ENCODE peak calls at places on chromosomes 12 and 14, in eight cellular contexts. P is neural progenitor cell; V is AG09319; G is choroid plexus epithelial cell; Z is CD8-positive, alpha-beta T cell; E is AG10803; Q is WTC11; B is glutamatergic neuron. N is an unnamed sample.

GRCh38 chr14:100286484-100287191 is 19.6 kb downstream of the SLC25A29 start:
- DNase-seq in P (no peak), V (no peak), G (no peak), Z (no peak), E (no peak), Q (peak; percentile 10), B (no peak), N (no peak)

GRCh38 chr14:66495214-66496098 is 9.3 kb downstream of the CCDC196 start:
- DNase-seq in P (peak; percentile 62), V (peak; percentile 41), G (peak; percentile 90), Z (no peak), E (peak; percentile 75), Q (peak; percentile 16), B (no peak), N (peak; percentile 34)

GRCh38 chr14:96176811-96177211 is 27.8 kb upstream of the BDKRB2 start:
- DNase-seq in P (no peak), V (peak; percentile 99), G (peak; percentile 78), Z (no peak), E (peak; percentile 99), Q (no peak), B (no peak), N (no peak)

GRCh38 chr14:69191340-69192111 is at the start of gene EXD2:
- DNase-seq in P (peak; percentile 89), V (peak; percentile 49), G (peak; percentile 83), Z (peak; percentile 54), E (peak; percentile 78), Q (peak; percentile 91), B (peak; percentile 84), N (peak; percentile 66)

GRCh38 chr12:32036477-32037263 is 70.0 kb upstream of the BICD1 start:
- DNase-seq in P (no peak), V (no peak), G (no peak), Z (no peak), E (no peak), Q (no peak), B (peak; percentile 18), N (no peak)

GRCh38 chr12:53214221-53214620 is 7.2 kb upstream of the ITGB7 start:
- DNase-seq in P (no peak), V (no peak), G (no peak), Z (no peak), E (no peak), Q (no peak), B (no peak), N (no peak)

GRCh38 chr12:94101902-94102660 is 46.3 kb upstream of the PLXNC1 start:
- DNase-seq in P (peak; percentile 94), V (peak; percentile 64), G (peak; percentile 88), Z (peak; percentile 75), E (peak; percentile 82), Q (peak; percentile 88), B (peak; percentile 85), N (peak; percentile 83)

GRCh38 chr14:101352567-101352966 is 208.7 kb upstream of the DIO3 start:
- DNase-seq in P (no peak), V (no peak), G (no peak), Z (no peak), E (no peak), Q (no peak), B (no peak), N (no peak)

GRCh38 chr12:20629414-20630156 is 65.5 kb upstream of the SLCO1C1 start:
- DNase-seq in P (no peak), V (no peak), G (peak; percentile 86), Z (no peak), E (peak; percentile 5), Q (no peak), B (no peak), N (no peak)

GRCh38 chr14:91310620-91311283 is 66.2 kb upstream of the GPR68 start:
- DNase-seq in P (no peak), V (no peak), G (no peak), Z (peak; percentile 11), E (no peak), Q (no peak), B (no peak), N (no peak)

GRCh38 chr12:52004042-52004648 is 2.6 kb upstream of the TAMALIN start:
- DNase-seq in P (peak; percentile 84), V (no peak), G (peak; percentile 66), Z (no peak), E (peak; percentile 56), Q (peak; percentile 74), B (no peak), N (peak; percentile 42)

GRCh38 chr12:54300732-54301427 is at the start of gene NFE2:
- DNase-seq in P (peak; percentile 94), V (no peak), G (peak; percentile 74), Z (no peak), E (peak; percentile 62), Q (peak; percentile 86), B (peak; percentile 80), N (peak; percentile 53)

GRCh38 chr12:11991604-11992003 is 79.1 kb upstream of the BCL2L14 start:
- DNase-seq in P (no peak), V (no peak), G (peak; percentile 9), Z (no peak), E (peak; percentile 40), Q (no peak), B (no peak), N (no peak)

GRCh38 chr14:23034498-23035302 is at the start of gene PSMB5:
- DNase-seq in P (peak; percentile 95), V (peak; percentile 82), G (peak; percentile 98), Z (peak; percentile 74), E (peak; percentile 93), Q (peak; percentile 84), B (peak; percentile 82), N (peak; percentile 75)

GRCh38 chr14:106879241-106879640 is 1352.9 kb downstream of the TMEM121 start:
- DNase-seq in P (no peak), V (no peak), G (no peak), Z (no peak), E (no peak), Q (no peak), B (no peak), N (no peak)

GRCh38 chr12:50625029-50625875 is 120.5 kb downstream of the DIP2B start:
- DNase-seq in P (no peak), V (no peak), G (no peak), Z (no peak), E (no peak), Q (no peak), B (no peak), N (no peak)

GRCh38 chr12:104519190-104519857 is 62.6 kb downstream of the CHST11 start:
- DNase-seq in P (no peak), V (no peak), G (no peak), Z (peak; percentile 41), E (peak; percentile 29), Q (no peak), B (no peak), N (no peak)

GRCh38 chr12:56661560-56661959 is 15.8 kb upstream of the ATP5F1B start:
- DNase-seq in P (no peak), V (no peak), G (no peak), Z (no peak), E (no peak), Q (no peak), B (no peak), N (no peak)
- TF ChIP-seq CTCF in P (no peak), V (no peak), G (no peak), Z (no peak), E (no peak), Q (no peak), B (no peak), N (no peak)

DNA sequence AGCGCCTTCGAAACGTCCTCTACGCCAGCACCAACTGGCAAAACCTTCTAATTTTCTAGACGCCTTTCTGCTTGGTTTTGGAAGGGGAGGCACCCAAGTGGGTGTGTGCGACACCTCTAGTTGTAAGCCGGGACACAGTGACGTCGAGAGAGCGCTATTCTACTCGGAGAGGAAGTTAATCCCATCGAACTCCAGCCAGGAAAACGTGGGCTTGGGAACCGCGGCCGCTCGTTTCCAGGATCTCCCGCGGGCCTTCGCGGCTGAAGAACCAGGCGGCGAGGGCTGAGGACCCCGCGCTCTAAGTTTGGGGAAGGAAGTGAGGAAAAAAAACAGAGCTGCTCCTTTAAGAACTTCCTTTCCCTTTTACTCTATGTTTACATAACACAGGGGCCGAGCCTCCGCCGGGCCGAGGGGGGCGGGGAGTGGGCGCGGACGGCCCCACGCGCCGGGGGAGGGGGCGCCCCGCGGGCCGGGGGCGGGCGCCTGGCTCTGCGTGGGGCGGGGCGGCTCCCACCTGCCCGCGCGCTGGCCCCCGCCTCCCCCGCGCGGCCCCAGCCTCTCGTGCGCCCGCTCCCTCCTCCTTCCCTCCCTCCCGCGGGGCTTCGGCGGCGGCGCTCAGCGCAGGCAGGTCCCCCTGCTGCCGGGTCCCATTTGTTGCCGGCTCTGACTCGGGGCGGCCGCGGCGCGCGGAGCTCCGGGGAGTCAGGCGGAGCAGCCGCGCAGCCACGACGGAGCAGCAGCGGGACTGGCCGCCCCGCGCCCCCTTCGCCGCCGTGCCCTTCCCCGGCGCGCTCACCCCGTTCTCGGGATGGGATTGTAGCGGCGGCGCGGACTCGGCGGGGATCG is at the start of gene PELI2:
- DNase-seq in P (peak; percentile 87), V (peak; percentile 59), G (peak; percentile 71), Z (peak; percentile 77), E (peak; percentile 73), Q (peak; percentile 75), B (peak; percentile 90), N (peak; percentile 69)
- TF ChIP-seq CTCF in P (peak; percentile 19), V (peak; percentile 17), G (peak; percentile 33), Z (no peak), E (no peak), Q (no peak), B (no peak), N (peak; percentile 29)

GRCh38 chr14:36773558-36773957 is 111.9 kb downstream of the PAX9 start:
- DNase-seq in P (no peak), V (no peak), G (peak; percentile 68), Z (no peak), E (peak; percentile 38), Q (no peak), B (no peak), N (no peak)

GRCh38 chr14:36768638-36769337 is 107.1 kb downstream of the PAX9 start:
- DNase-seq in P (no peak), V (no peak), G (no peak), Z (no peak), E (no peak), Q (no peak), B (no peak), N (no peak)

GRCh38 chr14:36771256-36771655 is 109.6 kb downstream of the PAX9 start:
- DNase-seq in P (no peak), V (no peak), G (no peak), Z (no peak), E (no peak), Q (no peak), B (no peak), N (no peak)

GRCh38 chr14:36767603-36768281 is 106.1 kb downstream of the PAX9 start:
- DNase-seq in P (no peak), V (no peak), G (no peak), Z (no peak), E (peak; percentile 27), Q (no peak), B (no peak), N (no peak)

DNA sequence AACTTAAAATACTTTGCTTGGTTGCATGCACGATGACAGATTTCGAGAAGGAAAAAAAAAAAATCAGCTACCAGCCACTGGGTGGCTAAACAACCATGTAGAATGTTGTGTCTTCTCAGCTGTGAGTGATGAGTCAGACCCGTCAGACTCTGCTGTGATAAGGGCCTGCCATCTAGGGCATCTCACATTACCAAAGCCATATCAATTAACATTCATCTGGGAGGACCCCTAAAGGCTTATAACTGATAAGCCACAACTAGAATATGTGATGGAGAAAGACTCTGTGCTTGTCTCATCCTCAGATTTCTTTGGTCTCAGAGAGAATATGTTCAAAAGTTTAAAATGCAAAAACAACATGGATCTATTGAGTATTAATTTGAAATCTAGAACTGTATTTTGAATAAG is 111.5 kb downstream of the PAX9 start:
- DNase-seq in P (no peak), V (no peak), G (peak; percentile 57), Z (no peak), E (peak; percentile 18), Q (no peak), B (no peak), N (no peak)
- TF ChIP-seq CTCF in P (no peak), V (peak; percentile 16), G (peak; percentile 44), Z (no peak), E (peak; percentile 30), Q (no peak), B (peak; percentile 13), N (peak; percentile 49)

GRCh38 chr14:89388853-89389252 is 28.2 kb downstream of the FOXN3 start:
- DNase-seq in P (peak; percentile 30), V (no peak), G (peak; percentile 60), Z (no peak), E (no peak), Q (no peak), B (no peak), N (no peak)
- TF ChIP-seq CTCF in P (peak; percentile 18), V (peak; percentile 22), G (peak; percentile 62), Z (no peak), E (peak; percentile 46), Q (no peak), B (no peak), N (no peak)